ENCODE peak calls at places on chromosome 21, in four cellular contexts. One of them, this sample, is unnamed.

GRCh38 chr21:38668501-38668900 is 137.2 kb upstream of the ETS2 start:
- DNase-seq in mesenchymal stem cell: no peak
- DNase-seq in IMR-90: no peak
- DNase-seq in neuronal stem cell: no peak
- DNase-seq in this sample: no peak

GRCh38 chr21:42515708-42516502 is 2.3 kb downstream of the SLC37A1 start:
- DNase-seq in mesenchymal stem cell: peak; percentile 77
- DNase-seq in IMR-90: no peak
- DNase-seq in neuronal stem cell: no peak
- DNase-seq in this sample: peak; percentile 85

GRCh38 chr21:42629856-42630410 is 23.5 kb upstream of the PDE9A start:
- DNase-seq in mesenchymal stem cell: no peak
- DNase-seq in IMR-90: no peak
- DNase-seq in neuronal stem cell: no peak
- DNase-seq in this sample: no peak

GRCh38 chr21:8992731-8993174 is 1528.6 kb upstream of the TPTE start:
- DNase-seq in mesenchymal stem cell: no peak
- DNase-seq in IMR-90: no peak
- DNase-seq in neuronal stem cell: no peak
- DNase-seq in this sample: no peak

GRCh38 chr21:39053126-39053525 is 130.1 kb downstream of the PSMG1 start:
- DNase-seq in mesenchymal stem cell: no peak
- DNase-seq in IMR-90: no peak
- DNase-seq in neuronal stem cell: no peak
- DNase-seq in this sample: no peak

GRCh38 chr21:41973427-41973831 is 19.6 kb upstream of the C2CD2 start:
- DNase-seq in mesenchymal stem cell: no peak
- DNase-seq in IMR-90: no peak
- DNase-seq in neuronal stem cell: no peak
- DNase-seq in this sample: no peak

GRCh38 chr21:24844672-24845071 is 762.6 kb downstream of the MRPL39 start:
- DNase-seq in mesenchymal stem cell: no peak
- DNase-seq in IMR-90: peak; percentile 4
- DNase-seq in neuronal stem cell: no peak
- DNase-seq in this sample: no peak

GRCh38 chr21:38911523-38912354 is 106.0 kb downstream of the ETS2 start:
- DNase-seq in mesenchymal stem cell: no peak
- DNase-seq in IMR-90: no peak
- DNase-seq in neuronal stem cell: no peak
- DNase-seq in this sample: no peak

GRCh38 chr21:33817663-33818433 is 97.8 kb downstream of the ATP5PO start:
- DNase-seq in mesenchymal stem cell: no peak
- DNase-seq in IMR-90: no peak
- DNase-seq in neuronal stem cell: no peak
- DNase-seq in this sample: no peak

GRCh38 chr21:18041012-18041411 is 203.6 kb upstream of the CHODL start:
- DNase-seq in mesenchymal stem cell: peak; percentile 71
- DNase-seq in IMR-90: no peak
- DNase-seq in neuronal stem cell: no peak
- DNase-seq in this sample: peak; percentile 33

GRCh38 chr21:42684109-42684916 is 30.9 kb downstream of the PDE9A start:
- DNase-seq in mesenchymal stem cell: no peak
- DNase-seq in IMR-90: no peak
- DNase-seq in neuronal stem cell: no peak
- DNase-seq in this sample: no peak

GRCh38 chr21:16279658-16280581 is 550.1 kb downstream of the USP25 start:
- DNase-seq in mesenchymal stem cell: peak; percentile 37
- DNase-seq in IMR-90: peak; percentile 10
- DNase-seq in neuronal stem cell: peak; percentile 75
- DNase-seq in this sample: no peak

GRCh38 chr21:42042651-42043050 is 28.5 kb upstream of the UMODL1 start:
- DNase-seq in mesenchymal stem cell: no peak
- DNase-seq in IMR-90: no peak
- DNase-seq in neuronal stem cell: no peak
- DNase-seq in this sample: peak; percentile 18

GRCh38 chr21:44904141-44904923 is 16.4 kb downstream of the ITGB2 start:
- DNase-seq in mesenchymal stem cell: no peak
- DNase-seq in IMR-90: no peak
- DNase-seq in neuronal stem cell: no peak
- DNase-seq in this sample: no peak
- H3K4ac ChIP-seq in mesenchymal stem cell: no peak overlapping the region
- H3K4ac ChIP-seq in IMR-90: no peak overlapping the region
- H3K4ac ChIP-seq in neuronal stem cell: no peak overlapping the region
- H3K4ac ChIP-seq in this sample: no peak overlapping the region

DNA sequence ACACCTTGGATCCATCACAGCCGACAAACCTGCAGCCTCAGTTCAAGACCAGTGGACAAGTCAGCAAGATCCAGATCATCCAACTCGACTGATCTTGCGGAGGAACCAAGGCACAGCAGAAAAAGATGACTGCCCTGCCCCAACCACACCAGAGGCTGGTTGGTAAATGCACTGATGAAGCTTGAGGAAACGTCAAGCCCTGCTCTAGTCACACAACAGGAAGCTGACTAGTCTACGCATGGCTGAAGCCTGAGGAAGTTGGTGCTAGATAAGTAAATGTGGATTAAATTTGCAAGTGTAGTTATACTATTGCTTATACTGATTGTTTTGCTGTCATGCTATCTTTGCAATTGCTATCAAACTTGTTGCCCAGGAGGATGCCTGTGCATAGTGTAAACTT is 89.0 kb downstream of the LIPI start:
- DNase-seq in mesenchymal stem cell: no peak
- DNase-seq in IMR-90: no peak
- DNase-seq in neuronal stem cell: no peak
- DNase-seq in this sample: no peak
- H3K4me2 ChIP-seq in mesenchymal stem cell: no peak overlapping the region
- H3K4me2 ChIP-seq in IMR-90: no peak overlapping the region
- H3K4me2 ChIP-seq in neuronal stem cell: no peak overlapping the region
- H3K4me2 ChIP-seq in this sample: no peak overlapping the region

DNA sequence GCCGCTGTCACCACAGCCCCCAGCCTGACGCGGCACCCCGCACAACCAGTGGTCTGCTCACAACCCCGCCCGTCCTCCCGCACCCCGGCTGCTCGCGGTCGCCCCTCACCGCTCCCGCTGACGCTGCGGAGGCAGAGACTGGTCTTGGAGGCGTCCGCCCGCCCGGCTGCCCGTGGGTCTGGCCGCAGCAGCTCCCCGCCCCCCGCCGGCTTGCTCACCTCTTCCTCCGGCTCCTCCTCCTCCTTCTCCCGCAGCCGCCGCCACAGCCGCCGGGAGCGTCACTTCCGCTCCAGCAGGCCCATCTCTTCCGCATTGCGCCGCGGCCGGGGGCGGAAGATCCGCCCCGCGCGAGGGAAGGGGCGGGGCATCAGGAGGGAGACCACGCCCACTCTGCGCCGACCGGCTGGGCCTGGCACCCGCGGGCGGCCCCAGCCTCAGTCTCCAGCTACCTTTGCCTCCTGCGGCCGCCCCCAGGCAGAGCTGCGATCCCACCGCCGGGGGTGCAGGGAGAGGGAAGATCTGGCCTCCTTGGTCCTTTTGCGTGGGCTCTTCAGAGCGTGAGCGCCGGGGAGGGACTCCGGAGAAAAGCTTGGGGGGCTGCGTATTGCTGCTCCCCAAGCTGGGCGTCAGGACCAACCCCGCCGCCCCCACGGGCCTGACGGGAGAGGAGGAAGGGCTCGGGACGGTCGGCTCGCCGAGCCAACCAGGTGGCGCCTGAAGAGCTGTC is at the start of gene SYNJ1:
- DNase-seq in mesenchymal stem cell: peak; percentile 96
- DNase-seq in IMR-90: peak; percentile 91
- DNase-seq in neuronal stem cell: peak; percentile 96
- DNase-seq in this sample: peak; percentile 96
- H3K4ac ChIP-seq in mesenchymal stem cell: peak within 1 kb of the TSS; percentile 86
- H3K4ac ChIP-seq in IMR-90: peak within 1 kb of the TSS; percentile 59
- H3K4ac ChIP-seq in neuronal stem cell: no peak within 1 kb of the TSS
- H3K4ac ChIP-seq in this sample: peak within 1 kb of the TSS; percentile 12

GRCh38 chr21:34938079-34938764 is 110.9 kb downstream of the RUNX1 start:
- DNase-seq in mesenchymal stem cell: peak; percentile 26
- DNase-seq in IMR-90: peak; percentile 45
- DNase-seq in neuronal stem cell: no peak
- DNase-seq in this sample: no peak
- H3K4me2 ChIP-seq in mesenchymal stem cell: no peak overlapping the region
- H3K4me2 ChIP-seq in IMR-90: peak overlapping the region; percentile 31
- H3K4me2 ChIP-seq in neuronal stem cell: no peak overlapping the region
- H3K4me2 ChIP-seq in this sample: no peak overlapping the region

GRCh38 chr21:45972716-45973474 is 8.7 kb upstream of the COL6A1 start:
- DNase-seq in mesenchymal stem cell: peak; percentile 89
- DNase-seq in IMR-90: peak; percentile 92
- DNase-seq in neuronal stem cell: no peak
- DNase-seq in this sample: no peak
- H3K4ac ChIP-seq in mesenchymal stem cell: peak overlapping the region; percentile 100
- H3K4ac ChIP-seq in IMR-90: peak overlapping the region; percentile 100
- H3K4ac ChIP-seq in neuronal stem cell: peak overlapping the region; percentile 3
- H3K4ac ChIP-seq in this sample: peak overlapping the region; percentile 12

GRCh38 chr21:45142469-45142868 is 68.1 kb downstream of the ADARB1 start:
- DNase-seq in mesenchymal stem cell: peak; percentile 77
- DNase-seq in IMR-90: peak; percentile 84
- DNase-seq in neuronal stem cell: no peak
- DNase-seq in this sample: no peak

GRCh38 chr21:45145146-45145545 is 70.8 kb downstream of the ADARB1 start:
- DNase-seq in mesenchymal stem cell: no peak
- DNase-seq in IMR-90: no peak
- DNase-seq in neuronal stem cell: no peak
- DNase-seq in this sample: no peak

GRCh38 chr21:45143855-45144254 is 69.5 kb downstream of the ADARB1 start:
- DNase-seq in mesenchymal stem cell: no peak
- DNase-seq in IMR-90: no peak
- DNase-seq in neuronal stem cell: no peak
- DNase-seq in this sample: no peak

GRCh38 chr21:45141507-45141906 is 67.1 kb downstream of the ADARB1 start:
- DNase-seq in mesenchymal stem cell: no peak
- DNase-seq in IMR-90: no peak
- DNase-seq in neuronal stem cell: no peak
- DNase-seq in this sample: no peak

DNA sequence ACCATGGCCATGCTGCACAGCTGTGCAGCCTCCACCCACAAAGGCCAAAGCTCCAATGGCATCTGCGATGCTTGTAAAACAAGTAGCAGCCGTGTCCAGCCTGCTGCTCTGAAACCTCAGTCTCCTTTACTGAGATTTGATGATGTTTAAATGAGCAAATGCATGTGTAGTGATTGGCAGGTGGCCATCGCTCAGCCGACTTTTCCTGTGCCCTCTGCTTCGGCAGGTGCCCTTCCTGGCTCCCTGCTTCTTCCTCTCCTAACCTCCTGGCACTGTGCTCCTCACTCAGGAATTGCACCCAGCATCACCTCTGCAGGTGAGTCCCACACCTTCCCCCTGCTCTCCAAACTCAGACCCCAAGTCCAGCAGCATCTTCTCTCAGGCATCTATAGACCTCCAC is 68.5 kb downstream of the ADARB1 start:
- DNase-seq in mesenchymal stem cell: no peak
- DNase-seq in IMR-90: no peak
- DNase-seq in neuronal stem cell: no peak
- DNase-seq in this sample: no peak
- H3K4me2 ChIP-seq in mesenchymal stem cell: no peak overlapping the region
- H3K4me2 ChIP-seq in IMR-90: no peak overlapping the region
- H3K4me2 ChIP-seq in neuronal stem cell: no peak overlapping the region
- H3K4me2 ChIP-seq in this sample: no peak overlapping the region

DNA sequence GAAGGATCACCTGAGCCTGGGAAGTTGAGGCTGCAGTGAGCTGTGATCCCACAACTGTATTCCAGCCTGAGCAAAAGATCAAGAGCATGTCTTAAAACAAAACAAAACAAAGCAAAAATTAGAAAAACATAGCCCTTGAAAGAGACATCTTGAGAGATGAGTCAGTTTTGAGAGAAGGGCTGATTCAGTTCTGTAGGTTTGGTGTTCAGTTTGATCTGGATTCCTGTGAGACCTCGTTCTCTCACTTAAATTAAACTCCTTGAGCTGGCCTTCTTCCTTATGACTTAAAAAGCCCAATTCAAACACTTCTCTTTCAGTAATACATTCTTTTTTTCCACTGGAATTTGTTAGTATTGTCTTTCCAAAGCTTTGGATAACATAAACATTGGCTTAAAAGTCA is 164.2 kb downstream of the NRIP1 start:
- DNase-seq in mesenchymal stem cell: peak; percentile 14
- DNase-seq in IMR-90: peak; percentile 63
- DNase-seq in neuronal stem cell: no peak
- DNase-seq in this sample: no peak
- H3K4ac ChIP-seq in mesenchymal stem cell: no peak overlapping the region
- H3K4ac ChIP-seq in IMR-90: peak overlapping the region; percentile 40
- H3K4ac ChIP-seq in neuronal stem cell: no peak overlapping the region
- H3K4ac ChIP-seq in this sample: no peak overlapping the region

GRCh38 chr21:26117972-26118367 is 52.6 kb downstream of the APP start:
- DNase-seq in mesenchymal stem cell: no peak
- DNase-seq in IMR-90: no peak
- DNase-seq in neuronal stem cell: no peak
- DNase-seq in this sample: no peak

GRCh38 chr21:26119906-26120305 is 50.7 kb downstream of the APP start:
- DNase-seq in mesenchymal stem cell: no peak
- DNase-seq in IMR-90: no peak
- DNase-seq in neuronal stem cell: no peak
- DNase-seq in this sample: no peak

GRCh38 chr21:26117324-26117971 is 53.1 kb downstream of the APP start:
- DNase-seq in mesenchymal stem cell: no peak
- DNase-seq in IMR-90: no peak
- DNase-seq in neuronal stem cell: no peak
- DNase-seq in this sample: no peak

GRCh38 chr21:26120833-26121232 is 49.7 kb downstream of the APP start:
- DNase-seq in mesenchymal stem cell: no peak
- DNase-seq in IMR-90: no peak
- DNase-seq in neuronal stem cell: no peak
- DNase-seq in this sample: peak; percentile 75

DNA sequence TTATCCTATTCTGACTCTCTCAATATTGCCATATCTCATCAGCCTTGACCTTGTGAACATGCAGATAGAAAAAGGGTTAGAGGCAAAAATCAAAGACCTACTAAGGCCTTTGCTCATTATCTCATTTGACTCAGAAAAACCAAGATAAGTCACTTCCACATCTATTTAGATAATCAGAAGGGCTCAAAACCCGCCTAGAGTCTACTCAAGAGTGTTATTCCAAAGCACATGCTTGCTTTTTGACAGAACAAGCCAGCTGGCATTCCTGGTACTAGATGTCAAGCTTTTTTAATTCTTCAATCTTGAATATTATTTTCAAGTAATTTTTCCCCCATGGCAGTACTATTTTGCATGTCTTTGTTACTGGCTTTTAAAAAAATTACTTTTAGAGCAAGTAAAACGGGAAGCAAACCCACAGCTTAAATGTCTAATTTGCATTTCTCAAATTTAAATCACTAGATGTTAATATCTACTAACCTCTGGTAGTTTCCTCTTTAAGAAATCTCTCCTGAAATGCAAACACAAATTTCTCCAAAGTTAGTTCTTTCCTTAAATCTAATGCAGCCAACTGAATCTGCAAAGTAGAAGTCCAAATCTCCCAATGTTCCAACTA is 51.5 kb downstream of the APP start:
- DNase-seq in mesenchymal stem cell: no peak
- DNase-seq in IMR-90: no peak
- DNase-seq in neuronal stem cell: no peak
- DNase-seq in this sample: no peak
- H3K4me2 ChIP-seq in mesenchymal stem cell: no peak overlapping the region
- H3K4me2 ChIP-seq in IMR-90: no peak overlapping the region
- H3K4me2 ChIP-seq in neuronal stem cell: no peak overlapping the region
- H3K4me2 ChIP-seq in this sample: no peak overlapping the region

GRCh38 chr21:45361033-45361997 is 43.6 kb upstream of the COL18A1 start:
- DNase-seq in mesenchymal stem cell: no peak
- DNase-seq in IMR-90: no peak
- DNase-seq in neuronal stem cell: no peak
- DNase-seq in this sample: no peak
- H3K4ac ChIP-seq in mesenchymal stem cell: peak overlapping the region; percentile 66
- H3K4ac ChIP-seq in IMR-90: peak overlapping the region; percentile 99
- H3K4ac ChIP-seq in neuronal stem cell: no peak overlapping the region
- H3K4ac ChIP-seq in this sample: peak overlapping the region; percentile 53